ENCODE peak calls at places on chromosomes 16 and 17, in nine cellular contexts. F is tibial artery; Q is smooth muscle cell of the brain vasculature; K is K562; B is activated naive CD8-positive, alpha-beta T cell treated with anti-CD3 and anti-CD28 coated beads, Interleukin-2, amount 10 ng/mL, durations not matched to agents 7 days and 5 days; D is RPMI8226; E is esophagus squamous epithelium; Y is H7; L is PC-3. W is an unnamed sample.

GRCh38 chr17:76000016-76000754 is 470 bp upstream of the CDK3 start:
- DNase-seq in F (no peak), Q (no peak), K (peak), B (peak), D (peak), E (no peak), Y (peak), L (peak), W (peak)

GRCh38 chr16:11280616-11281522 is at the start of gene PRM1:
- DNase-seq in F (no peak), Q (no peak), K (no peak), B (no peak), D (no peak), E (no peak), Y (peak), L (no peak), W (no peak)

GRCh38 chr17:63785556-63785955 is 11.6 kb downstream of the DDX42 start:
- DNase-seq in F (no peak), Q (no peak), K (no peak), B (no peak), D (no peak), E (no peak), Y (no peak), L (peak), W (no peak)

GRCh38 chr17:58577696-58578095 is 63.3 kb upstream of the MTMR4 start:
- DNase-seq in F (peak), Q (peak), K (peak), B (peak), D (peak), E (no peak), Y (peak), L (peak), W (peak)

GRCh38 chr17:49015924-49016774 is 19.0 kb downstream of the IGF2BP1 start:
- DNase-seq in F (no peak), Q (no peak), K (no peak), B (no peak), D (peak), E (no peak), Y (no peak), L (peak), W (no peak)

GRCh38 chr16:5058476-5058875 is 7.3 kb downstream of the C16orf89 start:
- DNase-seq in F (no peak), Q (no peak), K (peak), B (no peak), D (no peak), E (no peak), Y (peak), L (no peak), W (peak)

GRCh38 chr16:47247691-47248090 is 103.9 kb upstream of the NETO2 start:
- DNase-seq in F (no peak), Q (no peak), K (no peak), B (no peak), D (no peak), E (no peak), Y (no peak), L (no peak), W (no peak)

GRCh38 chr16:68272501-68273209 is 8.3 kb downstream of the SLC7A6 start:
- DNase-seq in F (no peak), Q (no peak), K (no peak), B (no peak), D (peak), E (no peak), Y (no peak), L (no peak), W (no peak)

GRCh38 chr17:21379080-21379711 is 3.0 kb downstream of the KCNJ12 start:
- DNase-seq in F (no peak), Q (no peak), K (no peak), B (no peak), D (peak), E (no peak), Y (no peak), L (no peak), W (no peak)

GRCh38 chr16:66457888-66458287 is 30.8 kb downstream of the BEAN1 start:
- DNase-seq in F (no peak), Q (no peak), K (no peak), B (no peak), D (no peak), E (no peak), Y (no peak), L (peak), W (no peak)

GRCh38 chr16:50457423-50457822 is 88.6 kb upstream of the BRD7 start:
- DNase-seq in F (no peak), Q (no peak), K (no peak), B (no peak), D (no peak), E (no peak), Y (no peak), L (peak), W (no peak)

GRCh38 chr16:68265078-68265925 is 976 bp downstream of the SLC7A6 start:
- DNase-seq in F (peak), Q (no peak), K (peak), B (no peak), D (peak), E (no peak), Y (peak), L (peak), W (peak)

GRCh38 chr17:72985882-72986720 is 106.4 kb downstream of the SLC39A11 start:
- DNase-seq in F (peak), Q (peak), K (peak), B (peak), D (peak), E (no peak), Y (peak), L (peak), W (peak)

GRCh38 chr16:30494028-30494427 is 21.5 kb downstream of the ITGAL start:
- DNase-seq in F (no peak), Q (no peak), K (no peak), B (no peak), D (no peak), E (no peak), Y (peak), L (no peak), W (no peak)

GRCh38 chr16:48575471-48576050 is 34.4 kb downstream of the N4BP1 start:
- DNase-seq in F (no peak), Q (no peak), K (no peak), B (no peak), D (no peak), E (no peak), Y (no peak), L (no peak), W (no peak)

GRCh38 chr16:56246051-56246817 is 54.9 kb downstream of the GNAO1 start:
- DNase-seq in F (no peak), Q (peak), K (no peak), B (no peak), D (no peak), E (no peak), Y (peak), L (peak), W (no peak)

GRCh38 chr16:75095637-75096036 is 20.9 kb downstream of the LDHD start:
- DNase-seq in F (no peak), Q (no peak), K (no peak), B (no peak), D (no peak), E (no peak), Y (no peak), L (no peak), W (no peak)

GRCh38 chr16:84765606-84766580 is 53.9 kb upstream of the CRISPLD2 start:
- DNase-seq in F (no peak), Q (no peak), K (no peak), B (no peak), D (no peak), E (no peak), Y (no peak), L (no peak), W (no peak)

GRCh38 chr17:62823111-62823895 is 15.2 kb upstream of the MARCHF10 start:
- DNase-seq in F (no peak), Q (no peak), K (no peak), B (no peak), D (no peak), E (no peak), Y (no peak), L (peak), W (no peak)

GRCh38 chr16:57166951-57167350 is 18.9 kb downstream of the PSME3IP1 start:
- DNase-seq in F (no peak), Q (no peak), K (no peak), B (no peak), D (peak), E (no peak), Y (no peak), L (peak), W (no peak)

GRCh38 chr16:87560428-87561199 is 41.7 kb upstream of the JPH3 start:
- DNase-seq in F (peak), Q (no peak), K (peak), B (no peak), D (peak), E (no peak), Y (peak), L (peak), W (peak)

GRCh38 chr17:79024901-79025737 is 1.1 kb downstream of the C1QTNF1 start:
- DNase-seq in F (peak), Q (no peak), K (no peak), B (no peak), D (no peak), E (no peak), Y (peak), L (peak), W (no peak)

W was measured in HEK293T.